ENCODE peak calls at places on chromosomes 1 and 21, in four cellular contexts. M is lower lobe of right lung, U is Caco-2, V is uterus. B is an unnamed sample.

GRCh38 chr1:37176269-37176668 is 142.0 kb upstream of the GRIK3 start:
- DNase-seq in M (no peak), V (no peak), U (no peak), B (no peak)

GRCh38 chr1:23026573-23026972 is 7.3 kb downstream of the KDM1A start:
- DNase-seq in M (no peak), U (no peak), V (no peak), B (no peak)

GRCh38 chr1:59788825-59789224 is 25.9 kb upstream of the HOOK1 start:
- DNase-seq in V (no peak), M (no peak), U (no peak), B (no peak)

GRCh38 chr1:212607924-212608208 is 695 bp upstream of the ATF3 start:
- DNase-seq in U (no peak), V (no peak), M (no peak), B (peak; percentile 82)

GRCh38 chr1:150976879-150977694 is 2.5 kb upstream of the CERS2 start:
- DNase-seq in V (peak; percentile 58), U (peak; percentile 27), M (peak; percentile 94), B (peak; percentile 92)

GRCh38 chr1:159831696-159832225 is 5.1 kb downstream of the SLAMF8 start:
- DNase-seq in M (no peak), V (no peak), U (no peak), B (no peak)

GRCh38 chr1:15244813-15245212 is 2.2 kb upstream of the FHAD1 start:
- DNase-seq in M (no peak), U (no peak), V (no peak), B (no peak)

GRCh38 chr1:36486436-36487335 is 4.0 kb upstream of the CSF3R start:
- DNase-seq in U (peak; percentile 85), V (no peak), M (peak; percentile 93), B (peak; percentile 66)

GRCh38 chr1:34162852-34163766 is 1.9 kb downstream of the CSMD2 start:
- DNase-seq in V (peak; percentile 25), M (peak; percentile 75), U (peak; percentile 48), B (peak; percentile 79)

GRCh38 chr1:91879739-91880138 is 6.2 kb downstream of the TGFBR3 start:
- DNase-seq in M (no peak), U (no peak), V (no peak), B (no peak)

GRCh38 chr1:234899041-234899787 is 229.4 kb downstream of the TOMM20 start:
- DNase-seq in M (peak; percentile 71), U (no peak), V (no peak), B (peak; percentile 70)

GRCh38 chr1:9322845-9323244 is 30.2 kb downstream of the SPSB1 start:
- DNase-seq in U (no peak), M (no peak), V (no peak), B (no peak)

GRCh38 chr21:43882952-43883492 is 18.0 kb downstream of the AGPAT3 start:
- DNase-seq in M (no peak), U (no peak), V (no peak), B (no peak)

GRCh38 chr1:60277269-60277668 is 203.7 kb upstream of the C1orf87 start:
- DNase-seq in V (no peak), U (no peak), M (no peak), B (no peak)

GRCh38 chr21:31267644-31268043 is 76.4 kb downstream of the TIAM1 start:
- DNase-seq in U (no peak), V (no peak), M (no peak), B (no peak)

GRCh38 chr1:52476943-52477342 is 72.5 kb downstream of the PRPF38A start:
- DNase-seq in U (no peak), M (no peak), V (no peak), B (no peak)

GRCh38 chr1:43976890-43977289 is 2.1 kb upstream of the B4GALT2 start:
- DNase-seq in V (no peak), M (no peak), U (no peak), B (no peak)

GRCh38 chr1:159909381-159909780 is 9.4 kb upstream of the CFAP45 start:
- DNase-seq in V (no peak), M (no peak), U (peak; percentile 70), B (no peak)

GRCh38 chr1:159076753-159077656 is at the start of gene AIM2:
- DNase-seq in U (no peak), M (peak; percentile 63), V (no peak), B (no peak)

GRCh38 chr1:41599912-41600311 is 115.4 kb upstream of the EDN2 start:
- DNase-seq in U (peak; percentile 9), V (no peak), M (no peak), B (no peak)

GRCh38 chr1:152861374-152861773 is 1.6 kb downstream of the LCE7A start:
- DNase-seq in U (no peak), V (no peak), M (no peak), B (no peak)
- H3K9me3 ChIP-seq in U (no peaks in the 10 kb centered on the region), V (no peaks in the 10 kb centered on the region), M (no peaks in the 10 kb centered on the region), B (no peaks in the 10 kb centered on the region)

DNA sequence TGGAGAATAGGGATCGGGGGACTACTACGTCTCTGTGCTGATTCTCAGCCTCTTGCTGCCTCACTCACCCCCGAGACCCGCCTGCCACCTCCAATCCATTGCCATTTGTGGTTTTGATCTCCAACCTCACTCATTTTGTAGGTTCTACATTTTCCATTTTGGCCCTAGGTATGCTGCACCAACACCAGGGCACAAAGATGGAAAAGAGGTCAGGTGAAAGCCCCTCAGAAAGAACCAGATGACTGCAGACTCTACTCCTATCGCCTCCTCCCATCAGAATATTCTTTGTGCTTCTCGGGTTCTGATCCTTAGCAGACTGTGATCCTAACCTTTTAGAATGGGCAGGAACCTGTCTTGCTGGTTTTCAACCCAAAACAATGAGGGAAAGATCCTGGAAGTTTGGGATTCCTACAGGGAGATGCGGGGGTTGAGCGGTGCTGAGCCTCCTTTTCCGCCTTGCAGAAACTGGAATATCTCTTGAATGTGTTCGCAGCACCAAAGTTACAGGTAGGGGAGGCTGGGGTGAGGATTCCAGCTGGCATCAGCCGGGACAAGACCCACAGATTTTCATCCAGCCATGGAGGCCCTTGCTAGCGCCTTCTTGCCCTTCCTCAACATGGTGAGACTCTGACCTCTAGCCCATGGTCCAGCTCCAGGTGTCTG is 53.1 kb downstream of the RHBG start:
- DNase-seq in V (no peak), U (no peak), M (no peak), B (no peak)
- H3K4me3 ChIP-seq in V (no peak overlapping the region), U (peak overlapping the region; percentile 47), M (peak overlapping the region; percentile 44), B (peak overlapping the region; percentile 32)

GRCh38 chr1:18632218-18632588 is 1.6 kb downstream of the PAX7 start:
- DNase-seq in V (no peak), U (no peak), M (no peak), B (no peak)
- H3K4me1 ChIP-seq in V (peaks cover 8% of the 10 kb centered on the region), U (no peaks in the 10 kb centered on the region), M (peaks cover 11% of the 10 kb centered on the region), B (no peaks in the 10 kb centered on the region)

GRCh38 chr1:205932776-205933175 is 10.5 kb downstream of the SLC26A9 start:
- DNase-seq in U (no peak), M (no peak), V (no peak), B (no peak)

GRCh38 chr1:205936316-205936715 is 6.9 kb downstream of the SLC26A9 start:
- DNase-seq in V (no peak), U (no peak), M (peak; percentile 80), B (no peak)

GRCh38 chr1:205933672-205934618 is 9.3 kb downstream of the SLC26A9 start:
- DNase-seq in V (no peak), U (no peak), M (no peak), B (no peak)

GRCh38 chr1:205935869-205936268 is 7.4 kb downstream of the SLC26A9 start:
- DNase-seq in V (no peak), U (no peak), M (no peak), B (no peak)

DNA sequence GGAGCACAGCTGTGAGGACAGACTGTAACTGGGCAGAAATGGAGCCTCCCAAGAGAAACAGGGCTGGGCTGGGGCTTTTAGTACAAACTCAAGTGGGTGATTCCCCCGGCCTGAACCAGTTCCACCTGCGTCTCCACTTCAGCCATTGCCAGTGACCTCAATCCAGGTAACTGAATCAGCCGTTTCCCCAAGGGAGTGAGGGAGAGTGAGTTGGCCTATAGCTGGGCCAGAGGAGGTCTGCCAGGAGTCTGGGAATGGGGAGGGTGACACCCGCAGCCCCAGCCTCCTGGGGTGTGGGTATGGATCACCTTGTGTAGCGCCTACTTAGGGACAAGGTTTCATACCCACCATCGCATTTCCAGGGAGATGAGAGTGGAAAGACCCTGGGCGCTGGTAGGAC is 8.5 kb downstream of the SLC26A9 start:
- DNase-seq in V (no peak), M (peak; percentile 80), U (no peak), B (no peak)
- H3K9me3 ChIP-seq in V (no peaks in the 10 kb centered on the region), M (no peaks in the 10 kb centered on the region), U (no peaks in the 10 kb centered on the region), B (no peaks in the 10 kb centered on the region)

GRCh38 chr21:41369915-41370839 is 8.3 kb downstream of the MX2 start:
- DNase-seq in V (no peak), M (no peak), U (no peak), B (peak; percentile 67)
- H3K4me3 ChIP-seq in V (peak overlapping the region; percentile 23), M (peak overlapping the region; percentile 53), U (no peak overlapping the region), B (peak overlapping the region; percentile 40)

GRCh38 chr21:26124896-26125295 is 45.7 kb downstream of the APP start:
- DNase-seq in U (no peak), M (no peak), V (no peak), B (no peak)
- H3K4me1 ChIP-seq in U (peaks cover 47% of the 10 kb centered on the region), M (peaks cover 41% of the 10 kb centered on the region), V (peaks cover 4% of the 10 kb centered on the region), B (peaks cover 10% of the 10 kb centered on the region)

DNA sequence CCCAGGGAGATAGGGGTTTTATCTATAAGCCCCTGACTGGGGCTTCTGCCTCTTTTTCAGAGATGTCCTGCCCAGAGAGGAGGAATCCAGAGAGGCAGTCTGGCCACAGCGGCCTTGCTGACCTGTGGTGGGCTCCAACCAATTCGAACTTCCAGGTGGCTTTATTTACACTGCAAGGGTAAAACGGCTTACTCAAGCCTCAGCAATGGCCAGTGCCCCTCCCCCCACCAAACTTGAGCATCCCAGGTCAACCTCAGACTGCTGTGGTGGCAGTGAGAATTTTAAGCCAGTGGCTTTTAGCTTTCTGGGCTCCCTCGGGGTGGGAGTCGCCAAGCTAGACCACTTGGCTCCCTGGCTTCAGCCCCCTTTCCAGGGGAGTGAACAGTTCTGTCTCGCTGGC is 384.0 kb upstream of the BEND5 start:
- DNase-seq in V (no peak), U (no peak), M (no peak), B (no peak)
- H3K9me3 ChIP-seq in V (no peaks in the 10 kb centered on the region), U (no peaks in the 10 kb centered on the region), M (no peaks in the 10 kb centered on the region), B (no peaks in the 10 kb centered on the region)

DNA sequence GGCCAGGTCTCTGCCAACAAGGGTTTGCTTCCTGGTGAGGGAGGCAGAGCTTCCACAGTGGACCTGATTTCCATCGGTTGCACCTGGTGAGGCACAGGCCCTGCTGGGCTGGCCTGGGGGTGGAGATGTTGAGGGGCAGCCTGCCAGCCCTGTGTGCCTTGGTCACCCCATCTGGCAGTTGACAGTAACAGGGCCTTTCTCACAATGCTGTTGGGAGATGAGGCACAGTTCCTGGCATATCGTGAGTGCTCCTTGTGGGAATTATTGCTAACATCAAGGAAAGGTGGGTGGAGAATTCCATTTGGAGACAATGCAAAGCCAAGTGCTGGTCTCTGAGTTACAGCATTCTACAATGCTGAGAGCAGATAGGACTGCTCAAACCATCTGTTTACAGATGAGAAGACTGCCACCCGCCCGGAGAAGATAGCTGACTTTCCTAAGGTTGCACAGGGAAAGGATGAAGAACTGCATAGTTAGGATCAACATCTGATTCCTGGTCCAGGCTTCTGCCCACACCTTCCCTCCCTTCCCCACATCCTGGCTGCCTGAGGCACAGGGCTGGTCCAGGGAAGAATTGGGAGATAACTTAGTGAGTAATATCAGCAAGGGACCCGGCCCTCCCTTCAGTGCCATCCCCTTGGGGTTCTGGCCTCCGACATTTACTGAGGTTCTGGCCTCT is 1.8 kb downstream of the SERINC2 start:
- DNase-seq in U (no peak), M (no peak), V (no peak), B (no peak)
- H3K4me3 ChIP-seq in U (no peak overlapping the region), M (no peak overlapping the region), V (no peak overlapping the region), B (no peak overlapping the region)